ENCODE peak calls at places on chromosomes 1 and 21, in four cellular contexts. One of them, this sample, is unnamed.

GRCh38 chr1:218642033-218642954 is 297.2 kb downstream of the TGFB2 start:
- DNase-seq in HepG2: no peak
- DNase-seq in GM12878: no peak
- DNase-seq in H1: no peak
- DNase-seq in this sample: no peak

GRCh38 chr1:155389831-155390230 is 69.1 kb downstream of the RUSC1 start:
- DNase-seq in HepG2: no peak
- DNase-seq in GM12878: no peak
- DNase-seq in H1: no peak
- DNase-seq in this sample: peak

GRCh38 chr1:238469146-238469601 is 578.5 kb upstream of the ZP4 start:
- DNase-seq in HepG2: no peak
- DNase-seq in GM12878: no peak
- DNase-seq in H1: no peak
- DNase-seq in this sample: no peak

GRCh38 chr1:1422465-1423244 is 1.6 kb upstream of the ANKRD65 start:
- DNase-seq in HepG2: no peak
- DNase-seq in GM12878: no peak
- DNase-seq in H1: no peak
- DNase-seq in this sample: no peak

GRCh38 chr1:19115082-19115808 is 94.8 kb downstream of the UBR4 start:
- DNase-seq in HepG2: no peak
- DNase-seq in GM12878: no peak
- DNase-seq in H1: no peak
- DNase-seq in this sample: no peak

GRCh38 chr1:203274603-203275381 is 30.5 kb upstream of the BTG2 start:
- DNase-seq in HepG2: no peak
- DNase-seq in GM12878: no peak
- DNase-seq in H1: no peak
- DNase-seq in this sample: no peak

GRCh38 chr1:228990906-228991569 is 255.8 kb downstream of the RHOU start:
- DNase-seq in HepG2: no peak
- DNase-seq in GM12878: no peak
- DNase-seq in H1: no peak
- DNase-seq in this sample: no peak

GRCh38 chr1:97925161-97925560 is 4.3 kb upstream of the DPYD start:
- DNase-seq in HepG2: no peak
- DNase-seq in GM12878: no peak
- DNase-seq in H1: no peak
- DNase-seq in this sample: no peak

GRCh38 chr1:205631727-205632373 is at the start of gene ELK4:
- DNase-seq in HepG2: peak
- DNase-seq in GM12878: peak
- DNase-seq in H1: peak
- DNase-seq in this sample: peak

GRCh38 chr1:64396817-64397216 is 73.1 kb upstream of the CACHD1 start:
- DNase-seq in HepG2: no peak
- DNase-seq in GM12878: no peak
- DNase-seq in H1: no peak
- DNase-seq in this sample: no peak

GRCh38 chr1:71994646-71995045 is 287.7 kb downstream of the NEGR1 start:
- DNase-seq in HepG2: no peak
- DNase-seq in GM12878: no peak
- DNase-seq in H1: no peak
- DNase-seq in this sample: no peak

GRCh38 chr21:37620401-37620800 is 253.8 kb downstream of the DYRK1A start:
- DNase-seq in HepG2: no peak
- DNase-seq in GM12878: no peak
- DNase-seq in H1: no peak
- DNase-seq in this sample: no peak

DNA sequence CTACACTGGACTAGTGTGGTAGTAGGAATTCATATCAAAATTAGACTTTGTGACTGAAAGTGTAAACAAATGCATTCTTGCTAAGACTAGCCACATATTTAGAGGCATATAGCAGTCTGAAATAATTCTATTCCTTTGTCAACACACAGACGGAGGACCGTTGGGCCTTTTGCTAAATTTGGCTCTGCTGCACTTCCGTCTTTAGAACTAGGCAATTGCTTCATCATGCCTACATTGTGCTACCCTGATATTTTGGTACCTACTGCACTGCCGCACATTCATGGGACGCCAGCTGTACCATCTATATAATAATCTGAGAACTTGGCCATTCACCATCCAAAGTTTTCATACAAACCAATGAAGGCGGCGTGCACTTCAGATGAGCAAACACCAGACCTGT is 346.9 kb downstream of the KIF26B start:
- DNase-seq in HepG2: no peak
- DNase-seq in GM12878: no peak
- DNase-seq in H1: no peak
- DNase-seq in this sample: no peak
- TF ChIP-seq ATF3 in HepG2: no peak
- TF ChIP-seq ATF3 in GM12878: no peak
- TF ChIP-seq ATF3 in H1: no peak
- TF ChIP-seq ATF3 in this sample: no peak

GRCh38 chr21:39386194-39386593 is 37.3 kb upstream of the HMGN1 start:
- DNase-seq in HepG2: peak
- DNase-seq in GM12878: no peak
- DNase-seq in H1: no peak
- DNase-seq in this sample: no peak
- TF ChIP-seq RFX5 in HepG2: no peak
- TF ChIP-seq RFX5 in GM12878: no peak
- TF ChIP-seq RFX5 in H1: no peak
- TF ChIP-seq RFX5 in this sample: no peak

GRCh38 chr1:150281758-150282557 is at the start of gene CIART:
- DNase-seq in HepG2: no peak
- DNase-seq in GM12878: no peak
- DNase-seq in H1: peak
- DNase-seq in this sample: peak
- TF ChIP-seq EP300 in HepG2: no peak
- TF ChIP-seq EP300 in GM12878: no peak
- TF ChIP-seq EP300 in H1: no peak
- TF ChIP-seq EP300 in this sample: no peak

GRCh38 chr1:216498277-216498676 is 75.0 kb upstream of the USH2A start:
- DNase-seq in HepG2: no peak
- DNase-seq in GM12878: no peak
- DNase-seq in H1: no peak
- DNase-seq in this sample: no peak
- TF ChIP-seq ATF3 in HepG2: no peak
- TF ChIP-seq ATF3 in GM12878: no peak
- TF ChIP-seq ATF3 in H1: no peak
- TF ChIP-seq ATF3 in this sample: no peak

GRCh38 chr1:38677311-38677710 is 182.3 kb downstream of the RRAGC start:
- DNase-seq in HepG2: no peak
- DNase-seq in GM12878: no peak
- DNase-seq in H1: no peak
- DNase-seq in this sample: no peak

GRCh38 chr1:38685373-38685772 is 174.2 kb downstream of the RRAGC start:
- DNase-seq in HepG2: no peak
- DNase-seq in GM12878: no peak
- DNase-seq in H1: no peak
- DNase-seq in this sample: no peak

GRCh38 chr1:38686306-38687255 is 173.0 kb downstream of the RRAGC start:
- DNase-seq in HepG2: no peak
- DNase-seq in GM12878: no peak
- DNase-seq in H1: no peak
- DNase-seq in this sample: no peak

GRCh38 chr1:38677756-38678155 is 181.8 kb downstream of the RRAGC start:
- DNase-seq in HepG2: no peak
- DNase-seq in GM12878: no peak
- DNase-seq in H1: no peak
- DNase-seq in this sample: no peak

DNA sequence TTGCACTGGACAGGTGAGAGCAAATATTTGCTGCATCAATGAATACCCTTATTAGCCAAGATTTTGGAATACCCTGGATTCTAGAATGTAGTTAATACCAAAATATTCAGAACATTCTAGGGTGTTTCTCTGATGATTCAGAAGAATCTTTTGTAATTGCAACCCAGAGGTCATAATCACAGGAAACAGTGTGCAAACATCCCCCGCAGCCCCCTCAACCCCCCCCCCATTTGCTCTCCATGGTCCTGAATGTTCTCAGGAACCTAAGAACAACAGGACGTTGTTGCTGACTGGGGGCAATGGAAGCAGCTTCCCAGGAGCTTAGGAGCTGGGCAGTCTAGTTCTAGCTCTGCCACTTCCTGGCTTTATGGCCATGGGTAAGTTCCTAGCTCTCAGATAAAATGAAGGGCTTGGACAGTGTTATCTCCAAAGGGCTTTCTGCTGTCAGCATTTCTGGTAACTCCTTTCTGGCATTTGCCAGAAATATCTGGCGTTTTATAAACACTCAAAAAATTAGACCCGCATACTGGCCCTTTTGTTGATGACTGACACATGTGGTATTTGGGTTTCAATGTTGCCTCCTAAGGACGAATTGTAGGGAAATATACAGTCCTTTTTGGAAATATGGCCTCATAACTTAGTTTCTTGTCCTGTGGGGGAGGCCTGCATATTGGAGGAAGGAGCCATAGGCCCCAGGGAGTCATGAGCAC is 178.6 kb downstream of the RRAGC start:
- DNase-seq in HepG2: no peak
- DNase-seq in GM12878: no peak
- DNase-seq in H1: no peak
- DNase-seq in this sample: peak
- TF ChIP-seq RFX5 in HepG2: no peak
- TF ChIP-seq RFX5 in GM12878: no peak
- TF ChIP-seq RFX5 in H1: no peak
- TF ChIP-seq RFX5 in this sample: no peak

GRCh38 chr1:11886986-11887665 is 28.4 kb upstream of the NPPB start:
- DNase-seq in HepG2: no peak
- DNase-seq in GM12878: no peak
- DNase-seq in H1: no peak
- DNase-seq in this sample: no peak
- TF ChIP-seq EP300 in HepG2: no peak
- TF ChIP-seq EP300 in GM12878: no peak
- TF ChIP-seq EP300 in H1: no peak
- TF ChIP-seq EP300 in this sample: no peak

GRCh38 chr1:214584805-214585766 is 17.9 kb upstream of the CENPF start:
- DNase-seq in HepG2: peak
- DNase-seq in GM12878: no peak
- DNase-seq in H1: no peak
- DNase-seq in this sample: peak
- TF ChIP-seq ATF3 in HepG2: no peak
- TF ChIP-seq ATF3 in GM12878: no peak
- TF ChIP-seq ATF3 in H1: no peak
- TF ChIP-seq ATF3 in this sample: no peak

This sample was measured in K562.